ENCODE peak calls at places on chromosomes 13 and 19, in nine cellular contexts. One of them, this sample, is unnamed.

GRCh38 chr13:30186644-30187431 is 120.5 kb downstream of the KATNAL1 start:
- DNase-seq in ELF-1: peak; percentile 51
- DNase-seq in NCI-H460: no peak
- DNase-seq in GDM1: no peak
- DNase-seq in HFFc6: no peak
- DNase-seq in cardiac muscle cell: no peak
- DNase-seq in stimulated activated CD8-positive, alpha-beta memory T cell treated with anti-CD3 and anti-CD28 coated beads, Interleukin-2, amount 100 ng/mL, for 1 hour: no peak
- DNase-seq in stimulated activated CD4-positive, alpha-beta T cell treated with anti-CD3 and anti-CD28 coated beads, TNF-alpha, amount 100 ng/mL, for 1 hour: no peak
- DNase-seq in activated T-cell treated with anti-CD3 and anti-CD28 coated beads, Interleukin-2, amount 50 U/mL, for 1 hour: no peak
- DNase-seq in this sample: no peak

GRCh38 chr13:43245374-43245964 is 222.1 kb downstream of the DNAJC15 start:
- DNase-seq in ELF-1: no peak
- DNase-seq in NCI-H460: no peak
- DNase-seq in GDM1: no peak
- DNase-seq in HFFc6: peak; percentile 74
- DNase-seq in cardiac muscle cell: no peak
- DNase-seq in stimulated activated CD8-positive, alpha-beta memory T cell treated with anti-CD3 and anti-CD28 coated beads, Interleukin-2, amount 100 ng/mL, for 1 hour: no peak
- DNase-seq in stimulated activated CD4-positive, alpha-beta T cell treated with anti-CD3 and anti-CD28 coated beads, TNF-alpha, amount 100 ng/mL, for 1 hour: no peak
- DNase-seq in activated T-cell treated with anti-CD3 and anti-CD28 coated beads, Interleukin-2, amount 50 U/mL, for 1 hour: no peak
- DNase-seq in this sample: no peak

GRCh38 chr13:33761744-33762143 is 56.2 kb upstream of the RFC3 start:
- DNase-seq in ELF-1: peak; percentile 86
- DNase-seq in NCI-H460: no peak
- DNase-seq in GDM1: no peak
- DNase-seq in HFFc6: peak; percentile 17
- DNase-seq in cardiac muscle cell: peak; percentile 14
- DNase-seq in stimulated activated CD8-positive, alpha-beta memory T cell treated with anti-CD3 and anti-CD28 coated beads, Interleukin-2, amount 100 ng/mL, for 1 hour: no peak
- DNase-seq in stimulated activated CD4-positive, alpha-beta T cell treated with anti-CD3 and anti-CD28 coated beads, TNF-alpha, amount 100 ng/mL, for 1 hour: no peak
- DNase-seq in activated T-cell treated with anti-CD3 and anti-CD28 coated beads, Interleukin-2, amount 50 U/mL, for 1 hour: no peak
- DNase-seq in this sample: no peak

GRCh38 chr19:46733693-46734240 is 12.1 kb upstream of the FKRP start:
- DNase-seq in ELF-1: no peak
- DNase-seq in NCI-H460: no peak
- DNase-seq in GDM1: no peak
- DNase-seq in HFFc6: no peak
- DNase-seq in cardiac muscle cell: no peak
- DNase-seq in stimulated activated CD8-positive, alpha-beta memory T cell treated with anti-CD3 and anti-CD28 coated beads, Interleukin-2, amount 100 ng/mL, for 1 hour: no peak
- DNase-seq in stimulated activated CD4-positive, alpha-beta T cell treated with anti-CD3 and anti-CD28 coated beads, TNF-alpha, amount 100 ng/mL, for 1 hour: no peak
- DNase-seq in activated T-cell treated with anti-CD3 and anti-CD28 coated beads, Interleukin-2, amount 50 U/mL, for 1 hour: no peak
- DNase-seq in this sample: no peak

GRCh38 chr13:91406619-91407018 is 8.2 kb downstream of the GPC5 start:
- DNase-seq in ELF-1: peak; percentile 74
- DNase-seq in NCI-H460: peak; percentile 33
- DNase-seq in GDM1: no peak
- DNase-seq in HFFc6: peak; percentile 9
- DNase-seq in cardiac muscle cell: no peak
- DNase-seq in stimulated activated CD8-positive, alpha-beta memory T cell treated with anti-CD3 and anti-CD28 coated beads, Interleukin-2, amount 100 ng/mL, for 1 hour: no peak
- DNase-seq in stimulated activated CD4-positive, alpha-beta T cell treated with anti-CD3 and anti-CD28 coated beads, TNF-alpha, amount 100 ng/mL, for 1 hour: no peak
- DNase-seq in activated T-cell treated with anti-CD3 and anti-CD28 coated beads, Interleukin-2, amount 50 U/mL, for 1 hour: no peak
- DNase-seq in this sample: no peak

GRCh38 chr13:57326532-57326931 is 159.5 kb downstream of the PRR20E start:
- DNase-seq in ELF-1: no peak
- DNase-seq in NCI-H460: no peak
- DNase-seq in GDM1: no peak
- DNase-seq in HFFc6: no peak
- DNase-seq in cardiac muscle cell: no peak
- DNase-seq in stimulated activated CD8-positive, alpha-beta memory T cell treated with anti-CD3 and anti-CD28 coated beads, Interleukin-2, amount 100 ng/mL, for 1 hour: no peak
- DNase-seq in stimulated activated CD4-positive, alpha-beta T cell treated with anti-CD3 and anti-CD28 coated beads, TNF-alpha, amount 100 ng/mL, for 1 hour: no peak
- DNase-seq in activated T-cell treated with anti-CD3 and anti-CD28 coated beads, Interleukin-2, amount 50 U/mL, for 1 hour: no peak
- DNase-seq in this sample: no peak

GRCh38 chr19:46471116-46471733 is at the start of gene PNMA8A:
- DNase-seq in ELF-1: peak; percentile 95
- DNase-seq in NCI-H460: no peak
- DNase-seq in GDM1: no peak
- DNase-seq in HFFc6: peak; percentile 72
- DNase-seq in cardiac muscle cell: peak; percentile 95
- DNase-seq in stimulated activated CD8-positive, alpha-beta memory T cell treated with anti-CD3 and anti-CD28 coated beads, Interleukin-2, amount 100 ng/mL, for 1 hour: no peak
- DNase-seq in stimulated activated CD4-positive, alpha-beta T cell treated with anti-CD3 and anti-CD28 coated beads, TNF-alpha, amount 100 ng/mL, for 1 hour: no peak
- DNase-seq in activated T-cell treated with anti-CD3 and anti-CD28 coated beads, Interleukin-2, amount 50 U/mL, for 1 hour: no peak
- DNase-seq in this sample: no peak

GRCh38 chr13:95643471-95643813 is 1.1 kb downstream of the DZIP1 start:
- DNase-seq in ELF-1: peak; percentile 46
- DNase-seq in NCI-H460: no peak
- DNase-seq in GDM1: no peak
- DNase-seq in HFFc6: peak; percentile 28
- DNase-seq in cardiac muscle cell: peak; percentile 37
- DNase-seq in stimulated activated CD8-positive, alpha-beta memory T cell treated with anti-CD3 and anti-CD28 coated beads, Interleukin-2, amount 100 ng/mL, for 1 hour: no peak
- DNase-seq in stimulated activated CD4-positive, alpha-beta T cell treated with anti-CD3 and anti-CD28 coated beads, TNF-alpha, amount 100 ng/mL, for 1 hour: no peak
- DNase-seq in activated T-cell treated with anti-CD3 and anti-CD28 coated beads, Interleukin-2, amount 50 U/mL, for 1 hour: no peak
- DNase-seq in this sample: no peak

GRCh38 chr19:32519023-32519422 is 62.0 kb upstream of the PDCD5 start:
- DNase-seq in ELF-1: no peak
- DNase-seq in NCI-H460: no peak
- DNase-seq in GDM1: no peak
- DNase-seq in HFFc6: no peak
- DNase-seq in cardiac muscle cell: no peak
- DNase-seq in stimulated activated CD8-positive, alpha-beta memory T cell treated with anti-CD3 and anti-CD28 coated beads, Interleukin-2, amount 100 ng/mL, for 1 hour: no peak
- DNase-seq in stimulated activated CD4-positive, alpha-beta T cell treated with anti-CD3 and anti-CD28 coated beads, TNF-alpha, amount 100 ng/mL, for 1 hour: no peak
- DNase-seq in activated T-cell treated with anti-CD3 and anti-CD28 coated beads, Interleukin-2, amount 50 U/mL, for 1 hour: no peak
- DNase-seq in this sample: no peak

GRCh38 chr19:41223431-41224234 is 4.6 kb downstream of the AXL start:
- DNase-seq in ELF-1: peak; percentile 93
- DNase-seq in NCI-H460: no peak
- DNase-seq in GDM1: no peak
- DNase-seq in HFFc6: peak; percentile 85
- DNase-seq in cardiac muscle cell: peak; percentile 29
- DNase-seq in stimulated activated CD8-positive, alpha-beta memory T cell treated with anti-CD3 and anti-CD28 coated beads, Interleukin-2, amount 100 ng/mL, for 1 hour: no peak
- DNase-seq in stimulated activated CD4-positive, alpha-beta T cell treated with anti-CD3 and anti-CD28 coated beads, TNF-alpha, amount 100 ng/mL, for 1 hour: no peak
- DNase-seq in activated T-cell treated with anti-CD3 and anti-CD28 coated beads, Interleukin-2, amount 50 U/mL, for 1 hour: no peak
- DNase-seq in this sample: peak; percentile 25

This sample was measured in gastrocnemius medialis.